ENCODE peak calls at places on chromosomes 6 and 20, in five cellular contexts. C is thyroid gland, F is stomach, P is right atrium auricular region, R is PC-9. O is an unnamed sample.

GRCh38 chr6:139080255-139080920 is 51.8 kb downstream of the ABRACL start:
- DNase-seq in F (no peak), P (no peak), C (no peak), R (peak), O (no peak)

GRCh38 chr6:31336872-31337496 is 20.0 kb downstream of the HLA-B start:
- DNase-seq in F (no peak), C (no peak), R (no peak), P (no peak), O (no peak)

GRCh38 chr20:50415516-50416268 is 94.5 kb upstream of the PTPN1 start:
- DNase-seq in F (peak), P (peak), R (peak), C (peak), O (peak)

GRCh38 chr6:69022991-69023390 is 387.9 kb downstream of the ADGRB3 start:
- DNase-seq in R (no peak), F (no peak), C (no peak), P (no peak), O (no peak)

GRCh38 chr6:20965915-20966314 is 431.7 kb downstream of the CDKAL1 start:
- DNase-seq in P (no peak), C (no peak), F (no peak), R (no peak), O (no peak)

GRCh38 chr6:134245691-134246090 is 72.2 kb downstream of the SGK1 start:
- DNase-seq in F (no peak), C (no peak), P (no peak), R (no peak), O (no peak)

GRCh38 chr20:41865938-41866337 is 247.8 kb upstream of the CHD6 start:
- DNase-seq in R (no peak), F (no peak), C (no peak), P (no peak), O (no peak)

GRCh38 chr20:63625771-63626423 is 1.0 kb downstream of the GMEB2 start:
- DNase-seq in R (no peak), C (peak), F (no peak), P (no peak), O (no peak)

GRCh38 chr6:127963495-127963894 is 62.6 kb upstream of the THEMIS start:
- DNase-seq in P (no peak), F (no peak), R (no peak), C (no peak), O (no peak)

GRCh38 chr6:88238065-88238464 is 71.9 kb upstream of the CNR1 start:
- DNase-seq in C (peak), F (no peak), R (no peak), P (no peak), O (no peak)

GRCh38 chr6:167827588-167828324 is 1.0 kb downstream of the AFDN start:
- DNase-seq in P (no peak), F (peak), R (no peak), C (peak), O (peak)

GRCh38 chr6:2186516-2186915 is 58.9 kb downstream of the GMDS start:
- DNase-seq in R (no peak), F (no peak), C (no peak), P (no peak), O (no peak)

GRCh38 chr6:98586163-98586562 is 248.2 kb upstream of the POU3F2 start:
- DNase-seq in F (no peak), R (no peak), C (no peak), P (no peak), O (no peak)

GRCh38 chr6:43911625-43912577 is 141.9 kb downstream of the VEGFA start:
- DNase-seq in C (peak), P (no peak), F (peak), R (no peak), O (no peak)

GRCh38 chr6:109379706-109380105 is 2.6 kb downstream of the CD164 start:
- DNase-seq in P (no peak), R (no peak), F (no peak), C (no peak), O (no peak)

GRCh38 chr6:134816780-134817179 is 133.1 kb downstream of the ALDH8A1 start:
- DNase-seq in R (peak), F (no peak), P (no peak), C (peak), O (no peak)

GRCh38 chr6:96611342-96611964 is 48.5 kb downstream of the FHL5 start:
- DNase-seq in F (no peak), P (no peak), C (no peak), R (no peak), O (no peak)

GRCh38 chr6:372336-372911 is 19.1 kb upstream of the IRF4 start:
- DNase-seq in C (no peak), F (no peak), P (no peak), R (no peak), O (peak)

GRCh38 chr20:23048283-23049200 is 930 bp downstream of the THBD start:
- DNase-seq in C (peak), P (peak), F (peak), R (no peak), O (no peak)

GRCh38 chr6:30264731-30265130 is 51.5 kb upstream of the TRIM26 start:
- DNase-seq in R (no peak), F (no peak), C (no peak), P (no peak), O (no peak)

GRCh38 chr6:127967708-127968107 is 66.8 kb upstream of the THEMIS start:
- DNase-seq in F (no peak), R (no peak), C (no peak), P (no peak), O (no peak)

GRCh38 chr6:28208180-28208659 is 16.9 kb upstream of the ZSCAN9 start:
- DNase-seq in R (no peak), P (no peak), F (no peak), C (no peak), O (no peak)

GRCh38 chr6:28207244-28208179 is 17.6 kb upstream of the ZSCAN9 start:
- DNase-seq in F (no peak), R (no peak), C (no peak), P (no peak), O (no peak)

GRCh38 chr6:28205879-28206278 is 19.2 kb upstream of the ZSCAN9 start:
- DNase-seq in F (no peak), P (no peak), C (no peak), R (no peak), O (no peak)

GRCh38 chr6:28209753-28210535 is 15.1 kb upstream of the ZSCAN9 start:
- DNase-seq in F (no peak), P (no peak), C (no peak), R (no peak), O (no peak)

DNA sequence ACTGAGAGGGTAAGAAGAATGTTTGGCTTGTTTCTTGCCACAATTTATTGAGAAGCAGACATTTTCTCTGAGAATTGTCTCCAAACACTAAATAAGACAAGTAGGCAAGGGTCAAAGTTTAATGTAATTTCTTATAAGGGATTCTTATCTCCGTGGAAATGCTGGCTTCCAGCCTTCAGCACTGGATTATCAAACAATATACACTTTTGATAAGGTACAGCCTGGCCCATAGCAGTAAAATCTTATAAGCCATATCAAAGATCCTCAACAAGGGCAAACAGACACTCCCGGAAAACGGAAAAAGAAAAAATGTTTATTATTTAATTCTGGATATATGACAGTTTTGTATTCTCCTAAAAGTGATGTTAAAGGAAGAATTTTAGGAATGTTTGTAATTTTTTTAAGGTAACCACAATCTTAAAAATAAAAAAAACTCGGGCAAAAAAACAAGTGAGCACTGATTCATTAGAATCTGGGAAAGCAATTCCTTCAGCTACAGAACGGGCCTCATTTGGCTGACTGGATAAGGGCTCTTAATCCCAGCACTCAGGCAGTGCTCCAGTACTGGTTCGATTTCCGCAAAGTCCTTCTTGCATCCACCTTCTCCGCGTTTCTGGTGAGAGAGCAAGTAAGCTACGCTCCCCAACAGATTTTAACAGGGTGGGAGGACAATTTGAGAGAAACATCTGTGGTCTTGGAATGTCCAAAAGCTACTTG is 18.4 kb upstream of the ZSCAN9 start:
- DNase-seq in F (no peak), R (no peak), C (no peak), P (no peak), O (no peak)
- H3K4me3 ChIP-seq in F (no peak), R (no peak), C (no peak), P (no peak), O (no peak)

GRCh38 chr20:24470782-24471582 is 1.6 kb downstream of the SYNDIG1 start:
- DNase-seq in R (no peak), C (peak), P (no peak), F (no peak), O (no peak)
- H3K4me3 ChIP-seq in R (no peak), C (peak), P (peak), F (peak), O (peak)

GRCh38 chr20:18497603-18498002 is 578 bp upstream of the RBBP9 start:
- DNase-seq in P (no peak), R (no peak), C (no peak), F (no peak), O (no peak)
- H3K4me3 ChIP-seq in P (no peak), R (peak), C (no peak), F (peak), O (no peak)

DNA sequence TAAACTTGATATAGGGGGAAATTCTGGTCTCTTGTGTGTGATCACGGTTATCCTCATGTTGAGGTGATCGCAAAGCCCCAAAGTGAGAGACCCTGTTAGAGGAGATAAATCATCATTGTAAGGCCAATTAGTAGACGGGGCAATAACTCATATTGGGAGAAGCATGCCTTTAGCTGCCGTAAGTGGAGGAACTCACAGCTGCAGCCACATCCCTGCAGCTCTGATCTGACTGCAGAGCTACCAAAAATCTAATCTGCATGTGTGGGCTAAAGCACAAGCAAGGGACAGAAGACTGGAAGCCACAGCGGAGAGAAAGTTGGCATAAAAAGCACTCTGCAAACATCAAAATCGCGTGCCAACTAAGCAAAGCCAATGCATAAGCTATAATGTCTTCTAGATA is 79.8 kb downstream of the TBC1D7 start:
- DNase-seq in F (no peak), P (no peak), C (no peak), R (no peak), O (no peak)
- H3K4me3 ChIP-seq in F (no peak), P (no peak), C (no peak), R (no peak), O (no peak)